ENCODE peak calls at places on chromosomes 12 and 14, in eight cellular contexts. One of them, this sample, is unnamed.
A peak's percentile ranks its signal among the peaks of the same experiment; 100 is the strongest.

GRCh38 chr12:57712671-57713070 is 18.7 kb downstream of the OS9 start:
- DNase-seq in WERI-Rb-1: no peak
- DNase-seq in stimulated activated CD8-positive, alpha-beta memory T cell treated with anti-CD3 and anti-CD28 coated beads, Interleukin-7, amount 100 ng/mL, for 1 hour: no peak
- DNase-seq in effector memory CD4-positive, alpha-beta T cell: no peak
- DNase-seq in activated effector memory CD4-positive, alpha-beta T cell treated with anti-CD3 and anti-CD28 coated beads, Interleukin-2, amount 50 U/mL, for 16 hours: no peak
- DNase-seq in stomach: no peak
- DNase-seq in BJ: no peak
- DNase-seq in activated CD4-positive, alpha-beta T cell treated with anti-CD3 and anti-CD28 coated beads for 24 hours: no peak
- DNase-seq in this sample: no peak

GRCh38 chr12:1776139-1776975 is 44.0 kb upstream of the LRTM2 start:
- DNase-seq in WERI-Rb-1: peak; percentile 36
- DNase-seq in stimulated activated CD8-positive, alpha-beta memory T cell treated with anti-CD3 and anti-CD28 coated beads, Interleukin-7, amount 100 ng/mL, for 1 hour: no peak
- DNase-seq in effector memory CD4-positive, alpha-beta T cell: no peak
- DNase-seq in activated effector memory CD4-positive, alpha-beta T cell treated with anti-CD3 and anti-CD28 coated beads, Interleukin-2, amount 50 U/mL, for 16 hours: no peak
- DNase-seq in stomach: no peak
- DNase-seq in BJ: peak; percentile 38
- DNase-seq in activated CD4-positive, alpha-beta T cell treated with anti-CD3 and anti-CD28 coated beads for 24 hours: no peak
- DNase-seq in this sample: no peak

GRCh38 chr12:76586764-76587395 is 27.3 kb upstream of the OSBPL8 start:
- DNase-seq in WERI-Rb-1: peak; percentile 16
- DNase-seq in stimulated activated CD8-positive, alpha-beta memory T cell treated with anti-CD3 and anti-CD28 coated beads, Interleukin-7, amount 100 ng/mL, for 1 hour: no peak
- DNase-seq in effector memory CD4-positive, alpha-beta T cell: no peak
- DNase-seq in activated effector memory CD4-positive, alpha-beta T cell treated with anti-CD3 and anti-CD28 coated beads, Interleukin-2, amount 50 U/mL, for 16 hours: no peak
- DNase-seq in stomach: no peak
- DNase-seq in BJ: no peak
- DNase-seq in activated CD4-positive, alpha-beta T cell treated with anti-CD3 and anti-CD28 coated beads for 24 hours: no peak
- DNase-seq in this sample: no peak

GRCh38 chr12:94207467-94208432 is 59.4 kb downstream of the PLXNC1 start:
- DNase-seq in WERI-Rb-1: no peak
- DNase-seq in stimulated activated CD8-positive, alpha-beta memory T cell treated with anti-CD3 and anti-CD28 coated beads, Interleukin-7, amount 100 ng/mL, for 1 hour: no peak
- DNase-seq in effector memory CD4-positive, alpha-beta T cell: peak; percentile 5
- DNase-seq in activated effector memory CD4-positive, alpha-beta T cell treated with anti-CD3 and anti-CD28 coated beads, Interleukin-2, amount 50 U/mL, for 16 hours: peak; percentile 71
- DNase-seq in stomach: no peak
- DNase-seq in BJ: no peak
- DNase-seq in activated CD4-positive, alpha-beta T cell treated with anti-CD3 and anti-CD28 coated beads for 24 hours: no peak
- DNase-seq in this sample: no peak

GRCh38 chr12:3920378-3921141 is 47.4 kb upstream of the PARP11 start:
- DNase-seq in WERI-Rb-1: no peak
- DNase-seq in stimulated activated CD8-positive, alpha-beta memory T cell treated with anti-CD3 and anti-CD28 coated beads, Interleukin-7, amount 100 ng/mL, for 1 hour: no peak
- DNase-seq in effector memory CD4-positive, alpha-beta T cell: no peak
- DNase-seq in activated effector memory CD4-positive, alpha-beta T cell treated with anti-CD3 and anti-CD28 coated beads, Interleukin-2, amount 50 U/mL, for 16 hours: no peak
- DNase-seq in stomach: no peak
- DNase-seq in BJ: no peak
- DNase-seq in activated CD4-positive, alpha-beta T cell treated with anti-CD3 and anti-CD28 coated beads for 24 hours: no peak
- DNase-seq in this sample: no peak

GRCh38 chr14:70622111-70622712 is 19.5 kb upstream of the TTC9 start:
- DNase-seq in WERI-Rb-1: peak; percentile 64
- DNase-seq in stimulated activated CD8-positive, alpha-beta memory T cell treated with anti-CD3 and anti-CD28 coated beads, Interleukin-7, amount 100 ng/mL, for 1 hour: peak; percentile 19
- DNase-seq in effector memory CD4-positive, alpha-beta T cell: peak; percentile 27
- DNase-seq in activated effector memory CD4-positive, alpha-beta T cell treated with anti-CD3 and anti-CD28 coated beads, Interleukin-2, amount 50 U/mL, for 16 hours: peak; percentile 75
- DNase-seq in stomach: peak; percentile 66
- DNase-seq in BJ: no peak
- DNase-seq in activated CD4-positive, alpha-beta T cell treated with anti-CD3 and anti-CD28 coated beads for 24 hours: peak; percentile 9
- DNase-seq in this sample: no peak

GRCh38 chr12:12167847-12168246 is 97.1 kb downstream of the BCL2L14 start:
- DNase-seq in WERI-Rb-1: no peak
- DNase-seq in stimulated activated CD8-positive, alpha-beta memory T cell treated with anti-CD3 and anti-CD28 coated beads, Interleukin-7, amount 100 ng/mL, for 1 hour: no peak
- DNase-seq in effector memory CD4-positive, alpha-beta T cell: no peak
- DNase-seq in activated effector memory CD4-positive, alpha-beta T cell treated with anti-CD3 and anti-CD28 coated beads, Interleukin-2, amount 50 U/mL, for 16 hours: no peak
- DNase-seq in stomach: no peak
- DNase-seq in BJ: no peak
- DNase-seq in activated CD4-positive, alpha-beta T cell treated with anti-CD3 and anti-CD28 coated beads for 24 hours: no peak
- DNase-seq in this sample: no peak

GRCh38 chr14:95315579-95315978 is 4.1 kb downstream of the CLMN start:
- DNase-seq in WERI-Rb-1: no peak
- DNase-seq in stimulated activated CD8-positive, alpha-beta memory T cell treated with anti-CD3 and anti-CD28 coated beads, Interleukin-7, amount 100 ng/mL, for 1 hour: no peak
- DNase-seq in effector memory CD4-positive, alpha-beta T cell: no peak
- DNase-seq in activated effector memory CD4-positive, alpha-beta T cell treated with anti-CD3 and anti-CD28 coated beads, Interleukin-2, amount 50 U/mL, for 16 hours: no peak
- DNase-seq in stomach: no peak
- DNase-seq in BJ: no peak
- DNase-seq in activated CD4-positive, alpha-beta T cell treated with anti-CD3 and anti-CD28 coated beads for 24 hours: no peak
- DNase-seq in this sample: no peak

GRCh38 chr14:51368721-51369163 is 128.7 kb downstream of the TMX1 start:
- DNase-seq in WERI-Rb-1: no peak
- DNase-seq in stimulated activated CD8-positive, alpha-beta memory T cell treated with anti-CD3 and anti-CD28 coated beads, Interleukin-7, amount 100 ng/mL, for 1 hour: no peak
- DNase-seq in effector memory CD4-positive, alpha-beta T cell: no peak
- DNase-seq in activated effector memory CD4-positive, alpha-beta T cell treated with anti-CD3 and anti-CD28 coated beads, Interleukin-2, amount 50 U/mL, for 16 hours: no peak
- DNase-seq in stomach: no peak
- DNase-seq in BJ: peak; percentile 95
- DNase-seq in activated CD4-positive, alpha-beta T cell treated with anti-CD3 and anti-CD28 coated beads for 24 hours: no peak
- DNase-seq in this sample: no peak

GRCh38 chr14:54568821-54569591 is 2.1 kb downstream of the SAMD4A start:
- DNase-seq in WERI-Rb-1: no peak
- DNase-seq in stimulated activated CD8-positive, alpha-beta memory T cell treated with anti-CD3 and anti-CD28 coated beads, Interleukin-7, amount 100 ng/mL, for 1 hour: no peak
- DNase-seq in effector memory CD4-positive, alpha-beta T cell: no peak
- DNase-seq in activated effector memory CD4-positive, alpha-beta T cell treated with anti-CD3 and anti-CD28 coated beads, Interleukin-2, amount 50 U/mL, for 16 hours: no peak
- DNase-seq in stomach: no peak
- DNase-seq in BJ: no peak
- DNase-seq in activated CD4-positive, alpha-beta T cell treated with anti-CD3 and anti-CD28 coated beads for 24 hours: no peak
- DNase-seq in this sample: no peak

GRCh38 chr14:93003945-93004698 is 81.2 kb downstream of the CHGA start:
- DNase-seq in WERI-Rb-1: no peak
- DNase-seq in stimulated activated CD8-positive, alpha-beta memory T cell treated with anti-CD3 and anti-CD28 coated beads, Interleukin-7, amount 100 ng/mL, for 1 hour: no peak
- DNase-seq in effector memory CD4-positive, alpha-beta T cell: no peak
- DNase-seq in activated effector memory CD4-positive, alpha-beta T cell treated with anti-CD3 and anti-CD28 coated beads, Interleukin-2, amount 50 U/mL, for 16 hours: no peak
- DNase-seq in stomach: no peak
- DNase-seq in BJ: no peak
- DNase-seq in activated CD4-positive, alpha-beta T cell treated with anti-CD3 and anti-CD28 coated beads for 24 hours: no peak
- DNase-seq in this sample: no peak